ENCODE peak calls at places on chromosomes 2 and 18, in nine cellular contexts. C is GM23338, N is OCI-LY7, L is upper lobe of right lung, P is H1, Y is endothelial cell of umbilical vein, H is cardiac muscle cell, M is Caco-2, U is PC-3. E is an unnamed sample. For H3K4me1, the result is how much of the 10 kb centered on the place peaks cover.

GRCh38 chr2:33588246-33588645 is 10.9 kb downstream of the FAM98A start:
- DNase-seq in M (no peak), N (no peak), C (no peak), P (no peak), Y (no peak), H (no peak), U (no peak), L (no peak), E (no peak)

GRCh38 chr18:49021076-49021432 is 70.3 kb upstream of the SMAD7 start:
- DNase-seq in P (no peak), M (no peak), U (no peak), Y (no peak), N (no peak), L (peak), H (no peak), C (no peak), E (no peak)

GRCh38 chr18:1104265-1104792 is 199.7 kb downstream of the ADCYAP1 start:
- DNase-seq in H (peak), M (no peak), Y (peak), U (peak), P (no peak), L (no peak), N (no peak), C (no peak), E (no peak)

GRCh38 chr18:7459851-7460774 is 107.0 kb upstream of the PTPRM start:
- DNase-seq in L (no peak), C (peak), P (no peak), N (no peak), Y (no peak), H (peak), M (peak), U (no peak), E (no peak)

GRCh38 chr2:127174977-127175376 is 45.1 kb downstream of the CYP27C1 start:
- DNase-seq in C (no peak), N (no peak), L (no peak), U (no peak), M (no peak), Y (no peak), P (no peak), H (peak), E (no peak)

GRCh38 chr2:240960309-240960962 is 38.0 kb upstream of the SNED1 start:
- DNase-seq in H (peak), P (no peak), U (no peak), C (no peak), Y (peak), M (no peak), N (no peak), L (peak), E (no peak)

GRCh38 chr18:46324556-46324955 is 220.4 kb downstream of the HAUS1 start:
- DNase-seq in C (peak), U (peak), M (peak), N (peak), H (peak), P (no peak), L (no peak), Y (no peak), E (peak)

GRCh38 chr2:101087638-101088037 is 63.5 kb downstream of the TBC1D8 start:
- DNase-seq in H (no peak), Y (no peak), C (no peak), M (no peak), N (no peak), L (no peak), P (no peak), U (no peak), E (peak)

GRCh38 chr18:76621782-76622495 is 126.9 kb upstream of the ZNF516 start:
- DNase-seq in N (no peak), Y (no peak), P (no peak), L (no peak), U (no peak), C (no peak), M (no peak), H (peak), E (peak)

GRCh38 chr2:172299741-172300140 is 127.6 kb upstream of the ITGA6 start:
- DNase-seq in L (no peak), N (no peak), M (no peak), H (peak), P (no peak), Y (peak), C (no peak), U (peak), E (peak)

GRCh38 chr2:212414699-212415309 is 123.8 kb downstream of the ERBB4 start:
- DNase-seq in H (no peak), M (no peak), U (no peak), C (no peak), P (no peak), L (no peak), Y (no peak), N (no peak), E (no peak)

GRCh38 chr2:240926516-240927389 is 20.6 kb downstream of the CROCC2 start:
- DNase-seq in C (no peak), H (peak), M (no peak), L (peak), N (no peak), P (no peak), U (no peak), Y (no peak), E (no peak)

GRCh38 chr2:127080941-127081769 is 25.8 kb downstream of the BIN1 start:
- DNase-seq in C (no peak), H (no peak), M (no peak), N (peak), U (no peak), P (no peak), L (peak), Y (no peak), E (no peak)

GRCh38 chr18:11989966-11990380 is 8.7 kb downstream of the IMPA2 start:
- DNase-seq in Y (no peak), H (no peak), L (no peak), M (no peak), U (peak), P (no peak), C (peak), N (no peak), E (no peak)

GRCh38 chr2:97653874-97654273 is 8.0 kb downstream of the COX5B start:
- DNase-seq in Y (no peak), U (no peak), C (no peak), L (no peak), N (no peak), M (no peak), H (no peak), P (no peak), E (no peak)

GRCh38 chr2:136057023-136057801 is 60.7 kb downstream of the CXCR4 start:
- DNase-seq in H (no peak), P (no peak), N (peak), U (no peak), M (no peak), C (no peak), L (no peak), Y (no peak), E (no peak)

GRCh38 chr2:35973132-35973736 is 382.3 kb upstream of the CRIM1 start:
- DNase-seq in Y (peak), U (peak), N (peak), C (peak), H (peak), P (no peak), L (no peak), M (peak), E (peak)

GRCh38 chr2:72765997-72766609 is 59.7 kb downstream of the EXOC6B start:
- DNase-seq in M (no peak), P (no peak), H (no peak), L (no peak), C (peak), N (no peak), U (peak), Y (no peak), E (peak)

GRCh38 chr18:10265560-10266235 is 188.7 kb upstream of the APCDD1 start:
- DNase-seq in M (no peak), U (no peak), Y (no peak), P (no peak), H (no peak), N (no peak), C (no peak), L (no peak), E (no peak)

GRCh38 chr2:197273485-197273884 is 37.1 kb downstream of the ANKRD44 start:
- DNase-seq in N (no peak), L (peak), C (no peak), M (no peak), Y (no peak), H (no peak), U (no peak), P (no peak), E (no peak)

GRCh38 chr18:22311301-22311700 is 106.4 kb downstream of the CTAGE1 start:
- DNase-seq in H (peak), Y (peak), N (no peak), C (no peak), M (no peak), U (peak), P (no peak), L (no peak), E (no peak)

GRCh38 chr18:11665587-11665986 is 23.5 kb upstream of the GNAL start:
- DNase-seq in L (peak), M (no peak), N (no peak), P (no peak), Y (no peak), C (no peak), U (no peak), H (no peak), E (no peak)

GRCh38 chr2:128424406-128424805 is 105.7 kb upstream of the HS6ST1 start:
- DNase-seq in P (no peak), C (no peak), H (no peak), Y (no peak), M (no peak), L (no peak), U (no peak), N (no peak), E (no peak)

GRCh38 chr2:130824492-130825061 is 12.1 kb upstream of the ARHGEF4 start:
- DNase-seq in U (peak), N (no peak), Y (peak), H (peak), L (peak), P (no peak), M (no peak), C (no peak), E (peak)

GRCh38 chr18:40058811-40059570 is 1896.0 kb upstream of the PIK3C3 start:
- DNase-seq in C (no peak), Y (no peak), L (no peak), M (no peak), H (peak), U (no peak), N (no peak), P (no peak), E (no peak)

GRCh38 chr2:162919111-162919510 is 80.5 kb upstream of the KCNH7 start:
- DNase-seq in M (no peak), N (no peak), U (no peak), H (no peak), Y (no peak), C (no peak), P (no peak), L (no peak), E (no peak)

GRCh38 chr2:172806426-172807008 is 70.9 kb downstream of the RAPGEF4 start:
- DNase-seq in C (peak), H (peak), U (peak), Y (peak), M (peak), N (peak), P (no peak), L (no peak), E (no peak)

GRCh38 chr18:49041677-49042570 is 91.2 kb upstream of the SMAD7 start:
- DNase-seq in U (peak), C (peak), L (no peak), H (peak), N (peak), Y (peak), P (no peak), M (peak), E (peak)

GRCh38 chr18:58991127-58991798 is 126.6 kb downstream of the ZNF532 start:
- DNase-seq in N (no peak), Y (peak), M (no peak), U (peak), H (peak), L (no peak), P (no peak), C (no peak), E (peak)

GRCh38 chr2:100053499-100053898 is 88.9 kb downstream of the AFF3 start:
- DNase-seq in N (no peak), L (no peak), Y (no peak), C (no peak), H (no peak), P (no peak), M (no peak), U (no peak), E (no peak)

GRCh38 chr2:191802180-191802579 is 44.7 kb downstream of the CAVIN2 start:
- DNase-seq in C (no peak), U (no peak), M (peak), L (no peak), Y (no peak), P (no peak), H (no peak), N (no peak), E (no peak)

GRCh38 chr2:99106905-99107304 is 34.6 kb upstream of the C2orf15 start:
- DNase-seq in U (peak), M (no peak), P (no peak), H (no peak), C (no peak), L (no peak), Y (no peak), N (no peak), E (peak)

GRCh38 chr2:120423167-120423943 is 77.4 kb downstream of the INHBB start:
- DNase-seq in U (no peak), H (peak), L (peak), Y (no peak), M (no peak), P (no peak), C (no peak), N (no peak), E (no peak)

DNA sequence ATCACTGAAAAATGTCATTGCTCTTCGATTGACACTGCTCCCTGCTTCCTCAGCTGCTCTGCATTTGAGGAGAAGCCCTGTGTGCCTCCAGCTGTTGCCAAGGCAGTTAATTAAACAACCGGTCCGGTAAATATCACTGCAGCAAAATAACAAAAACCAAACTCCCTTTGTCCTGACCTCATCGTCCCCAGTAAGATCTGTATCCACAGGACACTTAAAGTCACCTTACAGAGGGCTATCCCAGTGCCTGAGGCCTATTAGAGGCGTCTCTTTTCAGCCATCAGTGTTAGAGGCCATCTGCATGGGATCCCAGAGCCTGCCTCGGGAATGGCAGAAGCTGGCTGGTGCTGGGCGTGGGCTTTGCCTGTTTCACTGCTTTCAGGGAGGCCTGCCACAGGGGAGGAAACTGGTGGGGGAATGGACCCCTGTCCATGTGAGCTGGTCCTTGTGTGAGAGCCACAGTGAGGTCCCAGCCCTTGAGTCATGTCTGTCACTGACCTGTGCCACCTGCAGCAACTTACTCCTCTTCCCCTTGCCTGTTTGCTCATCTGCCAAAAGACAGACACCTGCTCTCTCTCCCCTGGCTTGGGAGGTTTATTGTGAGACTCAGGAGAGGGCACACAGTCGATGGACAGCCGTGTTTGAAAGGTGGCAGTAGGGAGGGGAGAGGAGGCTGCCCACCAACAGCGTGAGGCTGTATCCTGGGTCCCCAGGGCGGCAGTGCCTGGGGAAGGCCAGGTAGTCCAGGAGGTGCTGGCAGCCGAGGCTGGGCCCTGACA is 117.7 kb upstream of the MCFD2 start:
- DNase-seq in C (no peak), H (no peak), M (no peak), Y (peak), P (no peak), N (no peak), L (no peak), U (peak), E (no peak)
- H3K4me1 ChIP-seq in C (under half), H (under half), M (half or more), Y (under half), P (under half), N (under half), L (under half), U (half or more), E (under half)

GRCh38 chr2:224146356-224147160 is 107.5 kb upstream of the SERPINE2 start:
- DNase-seq in C (no peak), N (no peak), P (no peak), L (no peak), U (peak), Y (peak), M (peak), H (no peak), E (no peak)
- H3K4me1 ChIP-seq in C (under half), N (under half), P (under half), L (under half), U (half or more), Y (under half), M (under half), H (under half), E (under half)

GRCh38 chr2:220228310-220229006 is 601.0 kb downstream of the SLC4A3 start:
- DNase-seq in H (peak), M (no peak), C (no peak), P (no peak), Y (no peak), U (peak), L (no peak), N (no peak), E (peak)

GRCh38 chr2:220224711-220225519 is 597.5 kb downstream of the SLC4A3 start:
- DNase-seq in Y (no peak), L (no peak), H (peak), M (no peak), P (no peak), C (no peak), U (peak), N (no peak), E (peak)

GRCh38 chr2:220226076-220226475 is 598.6 kb downstream of the SLC4A3 start:
- DNase-seq in C (no peak), N (no peak), Y (no peak), L (no peak), M (no peak), H (no peak), P (no peak), U (peak), E (no peak)

GRCh38 chr2:220226541-220226940 is 599.1 kb downstream of the SLC4A3 start:
- DNase-seq in C (no peak), U (no peak), L (no peak), N (no peak), M (no peak), H (no peak), Y (no peak), P (no peak), E (no peak)

GRCh38 chr2:220227272-220227920 is 600.0 kb downstream of the SLC4A3 start:
- DNase-seq in N (no peak), H (peak), U (peak), L (no peak), Y (no peak), C (no peak), M (no peak), P (no peak), E (peak)
- H3K4me1 ChIP-seq in N (under half), H (under half), U (half or more), L (under half), Y (under half), C (under half), M (under half), P (under half), E (half or more)

DNA sequence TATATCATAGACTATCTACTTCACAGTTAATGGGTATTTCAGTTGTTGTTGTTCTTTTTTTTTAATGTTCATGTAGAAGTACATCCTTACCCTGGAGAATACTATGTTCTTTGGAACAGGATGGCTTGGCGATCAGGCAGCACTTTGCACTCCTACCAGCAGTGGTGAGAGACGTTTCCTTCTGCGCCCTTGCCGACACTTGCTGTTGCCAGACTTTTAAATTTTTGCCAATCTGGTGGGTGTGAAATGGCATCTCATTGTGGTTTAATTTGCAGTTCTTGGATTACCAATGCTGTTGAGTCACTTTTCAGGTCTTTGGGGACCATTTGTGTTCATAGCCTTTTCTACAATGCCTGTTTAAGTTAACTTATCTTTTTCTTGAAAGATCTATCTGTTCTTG is 197.3 kb downstream of the SH3RF3 start:
- DNase-seq in U (no peak), N (no peak), C (no peak), Y (no peak), P (no peak), M (no peak), H (no peak), L (no peak), E (no peak)
- H3K4me1 ChIP-seq in U (half or more), N (under half), C (under half), Y (half or more), P (under half), M (under half), H (under half), L (under half), E (under half)

GRCh38 chr2:204264746-204265145 is 280.5 kb upstream of the PARD3B start:
- DNase-seq in U (no peak), H (no peak), P (no peak), Y (no peak), C (no peak), M (no peak), N (no peak), L (no peak), E (no peak)
- H3K4me1 ChIP-seq in U (under half), H (under half), P (under half), Y (under half), C (under half), M (under half), N (under half), L (under half), E (under half)

DNA sequence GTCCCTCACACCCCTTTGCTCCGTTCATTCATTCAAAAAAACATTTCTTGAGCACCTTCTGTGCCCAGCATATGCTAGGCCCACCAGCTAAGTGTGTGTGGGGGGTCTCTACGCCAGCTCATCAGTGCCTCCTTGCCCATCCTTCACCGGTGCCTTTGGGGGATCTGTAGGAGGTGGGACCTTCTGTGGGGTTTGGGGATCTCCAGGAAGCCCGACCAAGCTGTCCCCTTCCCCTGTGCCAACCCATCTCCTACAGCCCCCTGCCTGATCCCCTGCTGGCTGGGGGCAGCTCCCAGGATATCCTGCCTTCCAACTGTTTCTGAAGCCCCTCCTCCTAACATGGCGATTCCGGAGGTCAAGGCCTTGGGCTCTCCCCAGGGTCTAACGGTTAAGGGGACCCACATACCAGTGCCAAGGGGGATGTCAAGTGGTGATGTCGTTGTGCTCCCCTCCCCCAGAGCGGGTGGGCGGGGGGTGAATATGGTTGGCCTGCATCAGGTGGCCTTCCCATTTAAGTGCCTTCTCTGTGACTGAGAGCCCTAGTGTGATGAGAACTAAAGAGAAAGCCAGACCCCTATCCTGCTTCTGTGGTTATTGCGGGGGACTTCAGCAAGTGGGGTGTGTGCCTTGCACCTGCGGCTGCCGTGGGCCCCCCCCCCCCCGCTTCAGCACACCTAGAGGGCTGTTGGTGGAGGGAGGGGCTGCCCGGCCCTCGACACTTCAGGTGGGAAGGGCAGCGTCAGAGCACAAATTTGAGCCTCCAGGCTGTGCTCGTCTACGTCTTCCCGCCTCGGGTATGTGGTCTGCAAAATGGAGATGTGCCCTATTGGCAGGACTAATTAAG is 5.9 kb downstream of the CTDSP1 start:
- DNase-seq in C (peak), U (no peak), H (no peak), N (peak), M (no peak), Y (no peak), L (peak), P (no peak), E (no peak)
- H3K4me1 ChIP-seq in C (under half), U (under half), H (under half), N (half or more), M (under half), Y (under half), L (under half), P (under half), E (under half)